ENCODE peak calls at places on chromosomes 13 and 19, in five cellular contexts. T is foreskin keratinocyte; X is adrenal gland; H is CD4-positive, CD25-positive, alpha-beta regulatory T cell; B is right lobe of liver. E is an unnamed sample.

GRCh38 chr13:94318418-94318817 is 161.1 kb downstream of the DCT start:
- DNase-seq in H (no peak), X (no peak), B (no peak), T (no peak), E (no peak)

GRCh38 chr13:33711441-33711840 is 106.5 kb upstream of the RFC3 start:
- DNase-seq in X (peak), B (no peak), T (no peak), H (no peak), E (no peak)

GRCh38 chr19:8355631-8356402 is 8.1 kb upstream of the ANGPTL4 start:
- DNase-seq in X (peak), B (no peak), H (no peak), T (peak), E (no peak)

GRCh38 chr13:51576754-51577153 is 7.5 kb upstream of the WDFY2 start:
- DNase-seq in T (peak), H (no peak), X (no peak), B (no peak), E (no peak)

GRCh38 chr13:110126391-110126961 is 180.5 kb downstream of the COL4A1 start:
- DNase-seq in T (peak), H (no peak), X (peak), B (no peak), E (no peak)

GRCh38 chr13:20106751-20107150 is 54.1 kb downstream of the GJA3 start:
- DNase-seq in B (no peak), H (no peak), T (no peak), X (no peak), E (no peak)

GRCh38 chr13:30257433-30258099 is 49.8 kb downstream of the KATNAL1 start:
- DNase-seq in T (no peak), H (no peak), B (no peak), X (peak), E (no peak)

GRCh38 chr19:29812881-29813275 is 1.1 kb downstream of the CCNE1 start:
- DNase-seq in T (no peak), B (no peak), H (no peak), X (no peak), E (no peak)

GRCh38 chr19:43437712-43438111 is 23.0 kb downstream of the TEX101 start:
- DNase-seq in B (no peak), T (no peak), X (no peak), H (no peak), E (no peak)

GRCh38 chr13:107099661-107100060 is 531.7 kb upstream of the ARGLU1 start:
- DNase-seq in X (no peak), T (no peak), H (no peak), B (no peak), E (no peak)

GRCh38 chr13:79662882-79663281 is 181.9 kb downstream of the NDFIP2 start:
- DNase-seq in X (peak), B (no peak), H (no peak), T (no peak), E (no peak)

GRCh38 chr13:90008707-90009149 is 1338.8 kb upstream of the MIR17HG start:
- DNase-seq in B (no peak), X (no peak), T (no peak), H (no peak), E (no peak)

GRCh38 chr19:2432131-2432848 is 4.9 kb upstream of the TIMM13 start:
- DNase-seq in H (no peak), B (no peak), T (no peak), X (no peak), E (no peak)

GRCh38 chr19:1999856-2000515 is 15.5 kb downstream of the BTBD2 start:
- DNase-seq in X (no peak), B (no peak), T (no peak), H (no peak), E (no peak)

GRCh38 chr19:12364391-12365093 is 941 bp downstream of the ZNF442 start:
- DNase-seq in H (no peak), T (no peak), B (peak), X (peak), E (no peak)

GRCh38 chr19:10378124-10378523 is 2.2 kb downstream of the TYK2 start:
- DNase-seq in T (no peak), B (no peak), H (no peak), X (no peak), E (no peak)

GRCh38 chr19:35347171-35347929 is at the start of gene FFAR1:
- DNase-seq in H (no peak), B (peak), X (peak), T (no peak), E (no peak)

GRCh38 chr13:31851201-31851600 is 111.9 kb downstream of the RXFP2 start:
- DNase-seq in X (no peak), B (no peak), H (no peak), T (no peak), E (no peak)

GRCh38 chr13:39402221-39402620 is 200.8 kb downstream of the LHFPL6 start:
- DNase-seq in X (no peak), H (no peak), B (no peak), T (no peak), E (no peak)

GRCh38 chr19:45809643-45810159 is 5.4 kb downstream of the RSPH6A start:
- DNase-seq in X (no peak), H (no peak), B (no peak), T (no peak), E (no peak)

GRCh38 chr13:71913717-71914116 is 46.7 kb upstream of the DACH1 start:
- DNase-seq in H (no peak), B (no peak), T (no peak), X (no peak), E (no peak)

GRCh38 chr13:93079294-93079693 is 147.3 kb upstream of the GPC6 start:
- DNase-seq in H (no peak), B (no peak), T (no peak), X (no peak), E (no peak)

GRCh38 chr19:14061751-14062557 is at the start of gene PALM3:
- DNase-seq in X (no peak), B (peak), T (no peak), H (no peak), E (no peak)

GRCh38 chr19:1748115-1748702 is 5.1 kb upstream of the ONECUT3 start:
- DNase-seq in T (peak), H (no peak), X (no peak), B (no peak), E (no peak)

GRCh38 chr19:1567116-1567847 is 843 bp downstream of the MEX3D start:
- DNase-seq in X (no peak), T (no peak), H (no peak), B (peak), E (no peak)

GRCh38 chr13:49563513-49563912 is 21.8 kb downstream of the RCBTB1 start:
- DNase-seq in H (no peak), B (no peak), T (no peak), X (peak), E (no peak)

GRCh38 chr13:113023217-113023597 is 54.2 kb downstream of the MCF2L start:
- DNase-seq in B (no peak), H (no peak), X (no peak), T (no peak), E (no peak)

GRCh38 chr13:110565296-110565695 is 3.8 kb upstream of the RAB20 start:
- DNase-seq in B (no peak), H (no peak), T (no peak), X (no peak), E (no peak)

GRCh38 chr19:52946322-52947310 is 16.1 kb downstream of the ZNF816 start:
- DNase-seq in T (no peak), B (peak), H (no peak), X (peak), E (no peak)

GRCh38 chr19:42132030-42132628 is at the start of gene POU2F2:
- DNase-seq in H (peak), X (peak), T (no peak), B (no peak), E (peak)

GRCh38 chr13:102277286-102277685 is 124.6 kb downstream of the FGF14 start:
- DNase-seq in B (no peak), H (no peak), X (no peak), T (no peak), E (no peak)

GRCh38 chr19:16741084-16741483 is 21.4 kb downstream of the NWD1 start:
- DNase-seq in H (no peak), X (no peak), T (no peak), B (no peak), E (no peak)

GRCh38 chr19:16737909-16738308 is 18.3 kb downstream of the NWD1 start:
- DNase-seq in B (no peak), T (no peak), H (no peak), X (no peak), E (no peak)

GRCh38 chr19:16736709-16737108 is 17.1 kb downstream of the NWD1 start:
- DNase-seq in H (no peak), T (no peak), B (no peak), X (no peak), E (no peak)

GRCh38 chr19:16739546-16739945 is 19.9 kb downstream of the NWD1 start:
- DNase-seq in X (no peak), T (no peak), H (no peak), B (no peak), E (no peak)
- H3K27ac ChIP-seq in X (no peak), T (no peak), H (no peak), B (no peak), E (no peak)

DNA sequence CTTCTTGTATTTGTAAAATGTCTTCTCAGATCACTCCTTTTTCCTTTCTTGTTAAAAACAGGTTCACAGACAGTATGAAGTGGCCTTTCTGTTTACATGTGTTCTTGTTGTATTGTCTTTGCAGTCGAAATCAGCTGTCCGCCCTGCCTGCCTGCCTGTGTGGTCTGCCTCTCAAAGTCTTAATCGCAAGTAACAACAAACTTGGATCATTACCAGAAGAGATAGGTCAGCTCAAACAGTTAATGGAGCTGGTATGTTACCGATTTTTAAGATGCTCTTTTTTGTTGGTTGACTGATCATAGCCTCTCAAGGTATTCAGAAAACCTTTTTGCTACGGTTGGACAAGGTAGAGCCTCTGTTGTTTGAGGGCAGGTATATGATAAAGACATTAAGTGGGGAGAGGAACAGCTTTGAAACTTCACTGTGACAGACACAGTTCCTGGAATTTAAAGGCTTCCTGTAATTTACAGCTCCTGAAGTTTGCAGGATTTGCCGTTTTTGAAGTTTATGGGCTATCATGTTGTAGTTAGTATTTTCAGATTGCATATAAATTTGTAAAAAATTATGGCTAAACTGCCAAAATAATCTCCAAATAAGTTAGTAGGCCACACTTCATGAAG is 116.0 kb downstream of the LRCH1 start:
- DNase-seq in B (no peak), X (no peak), T (no peak), H (no peak), E (no peak)
- H3K27ac ChIP-seq in B (no peak), X (no peak), T (no peak), H (peak), E (no peak)

GRCh38 chr19:5805465-5806132 is 732 bp downstream of the NRTN start:
- DNase-seq in T (no peak), H (peak), B (peak), X (peak), E (peak)
- H3K27ac ChIP-seq in T (no peak), H (no peak), B (no peak), X (peak), E (no peak)

GRCh38 chr13:23681253-23681652 is 111.0 kb downstream of the TNFRSF19 start:
- DNase-seq in B (no peak), T (no peak), H (no peak), X (no peak), E (no peak)
- H3K27ac ChIP-seq in B (no peak), T (no peak), H (no peak), X (no peak), E (no peak)

GRCh38 chr13:41311607-41312500 is 787 bp downstream of the NAA16 start:
- DNase-seq in H (peak), B (peak), X (peak), T (no peak), E (peak)

GRCh38 chr13:41315466-41316047 is 4.5 kb downstream of the NAA16 start:
- DNase-seq in B (no peak), T (no peak), H (no peak), X (no peak), E (no peak)

GRCh38 chr13:41310963-41311606 is at the start of gene NAA16:
- DNase-seq in B (peak), H (peak), T (peak), X (peak), E (peak)

GRCh38 chr13:41313117-41313516 is 2.0 kb downstream of the NAA16 start:
- DNase-seq in X (no peak), H (no peak), T (no peak), B (no peak), E (no peak)

DNA sequence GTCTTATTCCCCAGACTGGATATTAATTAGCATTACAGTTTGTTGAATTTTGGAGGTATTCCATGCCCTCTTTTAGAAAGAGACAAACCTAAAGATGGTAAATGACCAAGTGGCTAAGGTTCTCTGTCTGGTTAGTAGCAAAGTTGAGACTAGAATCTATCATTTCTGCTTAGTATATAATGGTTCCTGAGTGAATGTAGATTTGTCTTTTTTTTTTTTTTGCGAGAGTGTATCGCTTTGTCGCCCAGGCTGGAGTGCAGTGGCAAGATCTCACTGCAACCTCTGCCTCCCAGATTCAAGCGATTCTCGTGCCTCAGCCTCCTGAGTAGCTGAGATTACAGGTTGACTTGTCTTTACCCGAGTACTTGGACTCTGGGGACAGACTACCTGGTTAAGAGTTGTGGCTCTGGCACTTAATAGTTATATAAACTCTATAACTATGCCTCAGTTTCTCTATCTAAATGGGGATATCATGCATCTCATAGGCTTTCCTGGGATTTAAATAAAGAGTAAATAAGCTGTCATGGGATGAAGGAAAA is 2.7 kb downstream of the NAA16 start:
- DNase-seq in B (no peak), X (no peak), H (no peak), T (no peak), E (no peak)
- H3K27ac ChIP-seq in B (no peak), X (no peak), H (no peak), T (peak), E (no peak)

DNA sequence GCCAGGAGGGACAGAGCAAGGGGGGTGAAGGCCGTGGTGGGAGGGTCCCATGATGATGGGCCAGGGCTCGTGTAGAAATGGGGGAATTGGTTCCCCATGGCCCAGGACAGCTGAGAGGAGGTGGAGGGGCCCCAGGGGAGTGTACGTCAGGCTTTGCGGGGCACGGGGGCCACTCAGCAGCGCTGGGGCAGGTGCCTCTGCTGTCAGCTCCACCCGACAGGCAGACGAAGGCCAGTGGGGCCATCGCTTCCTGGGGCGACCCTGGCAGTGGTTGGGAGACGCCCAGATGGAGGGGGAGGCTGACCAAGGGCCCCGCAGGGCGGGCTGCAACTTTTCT is 1.9 kb upstream of the TEKTIP1 start:
- DNase-seq in H (no peak), X (peak), B (no peak), T (no peak), E (no peak)
- H3K27ac ChIP-seq in H (no peak), X (peak), B (no peak), T (no peak), E (no peak)

GRCh38 chr13:97256343-97256783 is 34.2 kb downstream of the MBNL2 start:
- DNase-seq in T (peak), X (peak), B (no peak), H (no peak), E (no peak)

GRCh38 chr13:97254809-97255208 is 32.7 kb downstream of the MBNL2 start:
- DNase-seq in H (no peak), T (peak), B (no peak), X (no peak), E (no peak)

GRCh38 chr13:97257228-97257755 is 35.2 kb downstream of the MBNL2 start:
- DNase-seq in X (no peak), B (no peak), T (no peak), H (no peak), E (no peak)

GRCh38 chr13:97253581-97254293 is 31.6 kb downstream of the MBNL2 start:
- DNase-seq in T (no peak), X (no peak), H (no peak), B (no peak), E (no peak)

DNA sequence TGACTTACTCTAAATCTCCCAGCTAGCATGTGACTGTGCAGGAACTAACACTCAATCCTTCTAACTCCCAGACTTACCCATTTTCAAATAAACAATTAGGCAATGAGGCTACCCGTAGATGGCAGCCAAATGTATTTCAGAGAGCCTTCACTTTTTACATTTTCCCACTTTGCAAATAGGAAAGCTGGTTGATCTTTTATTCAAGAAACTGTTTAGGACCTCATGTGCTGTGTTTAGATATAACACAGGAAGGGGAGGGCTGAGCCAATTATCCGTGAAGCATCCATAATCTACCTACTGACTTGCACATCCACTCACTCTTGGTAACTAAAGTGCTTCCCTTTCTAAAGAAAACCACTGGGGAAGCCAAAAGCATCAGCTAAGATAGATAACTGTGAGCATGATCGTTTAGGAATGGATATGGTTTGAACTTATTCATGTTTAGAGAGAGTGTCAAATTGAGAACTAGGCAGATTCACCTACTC is 33.4 kb downstream of the MBNL2 start:
- DNase-seq in X (no peak), B (no peak), H (no peak), T (no peak), E (no peak)
- H3K27ac ChIP-seq in X (peak), B (peak), H (no peak), T (peak), E (no peak)